ENCODE peak calls at places on chromosomes 16 and 17, in six cellular contexts. T is hypothalamus; B is GM12865; K is NCI-H510A treated with DMSO at 0.1 percent for 48 hours; W is AG04449; X is activated T-helper 9 cell treated with anti-CD3 and anti-CD28 coated beads, Interleukin-2, amount 50 U/mL, for 16 hours. Q is an unnamed sample.

GRCh38 chr17:7502987-7503386 is 18.8 kb downstream of the POLR2A start:
- DNase-seq in X (no peak), T (no peak), K (no peak), B (no peak), W (no peak), Q (no peak)

GRCh38 chr16:62738631-62739030 is 702.4 kb upstream of the CDH8 start:
- DNase-seq in B (no peak), W (no peak), X (no peak), K (no peak), T (peak; percentile 21), Q (peak; percentile 35)

GRCh38 chr17:16493470-16494048 is 1.6 kb upstream of the LRRC75A start:
- DNase-seq in X (no peak), B (no peak), T (no peak), W (no peak), K (no peak), Q (no peak)

GRCh38 chr16:23668225-23668624 is 10.5 kb upstream of the PLK1 start:
- DNase-seq in K (no peak), X (no peak), W (no peak), B (no peak), T (no peak), Q (no peak)

GRCh38 chr16:50532576-50532975 is 15.6 kb upstream of the NKD1 start:
- DNase-seq in X (no peak), W (no peak), T (no peak), B (no peak), K (no peak), Q (no peak)

GRCh38 chr16:17476414-17477259 is 5.9 kb upstream of the XYLT1 start:
- DNase-seq in B (peak; percentile 64), W (no peak), K (peak; percentile 98), X (no peak), T (no peak), Q (peak; percentile 66)

GRCh38 chr16:17299790-17300189 is 171.0 kb downstream of the XYLT1 start:
- DNase-seq in T (no peak), W (no peak), K (no peak), X (no peak), B (no peak), Q (no peak)

GRCh38 chr17:83199500-83200201 is 120.2 kb downstream of the METRNL start:
- DNase-seq in X (peak; percentile 26), B (no peak), T (no peak), W (no peak), K (no peak), Q (no peak)

GRCh38 chr16:47711809-47712208 is 250.7 kb downstream of the PHKB start:
- DNase-seq in W (no peak), X (no peak), B (no peak), K (no peak), T (no peak), Q (no peak)

GRCh38 chr17:21453144-21453982 is 77.2 kb downstream of the KCNJ12 start:
- DNase-seq in T (no peak), K (no peak), W (no peak), B (no peak), X (no peak), Q (no peak)

GRCh38 chr16:351804-352520 is 561 bp downstream of the AXIN1 start:
- DNase-seq in B (peak; percentile 34), T (no peak), W (no peak), X (peak; percentile 22), K (no peak), Q (no peak)

GRCh38 chr16:31868701-31869167 is 4.9 kb upstream of the ZNF267 start:
- DNase-seq in X (peak; percentile 68), K (peak; percentile 72), B (peak; percentile 79), W (no peak), T (no peak), Q (peak; percentile 59)

GRCh38 chr16:12874135-12874534 is 27.3 kb upstream of the SHISA9 start:
- DNase-seq in B (no peak), X (no peak), K (no peak), W (peak; percentile 29), T (no peak), Q (no peak)

GRCh38 chr17:31586946-31587345 is 195.5 kb downstream of the RAB11FIP4 start:
- DNase-seq in W (no peak), K (no peak), T (no peak), B (no peak), X (no peak), Q (no peak)

GRCh38 chr17:81829858-81830257 is 3.2 kb downstream of the MCRIP1 start:
- DNase-seq in X (no peak), T (no peak), W (no peak), B (no peak), K (no peak), Q (no peak)

GRCh38 chr16:2904922-2905240 is 6.8 kb upstream of the FLYWCH1 start:
- DNase-seq in W (no peak), X (no peak), K (no peak), T (no peak), B (no peak), Q (no peak)

GRCh38 chr16:66930189-66930588 is 4.0 kb downstream of the CIAO2B start:
- DNase-seq in K (no peak), W (no peak), X (no peak), B (no peak), T (no peak), Q (no peak)

GRCh38 chr17:82203920-82204319 is 8.7 kb downstream of the CCDC57 start:
- DNase-seq in B (no peak), X (no peak), W (no peak), K (no peak), T (no peak), Q (no peak)

GRCh38 chr17:37299257-37299985 is 76.4 kb upstream of the C17orf78 start:
- DNase-seq in X (no peak), T (no peak), K (peak; percentile 19), W (no peak), B (no peak), Q (peak; percentile 73)

Q was measured in NCI-H1105 treated with DMSO at 0.1 percent for 48 hours.